ENCODE peak calls at places on chromosome 21, in six cellular contexts. One of them, this sample, is unnamed.

GRCh38 chr21:35011681-35012080 is 37.4 kb downstream of the RUNX1 start:
- DNase-seq in GM23338: no peak
- DNase-seq in breast epithelium: no peak
- DNase-seq in vagina: no peak
- DNase-seq in stomach: no peak
- DNase-seq in upper lobe of left lung: no peak
- DNase-seq in this sample: no peak

GRCh38 chr21:21163904-21164303 is 165.7 kb downstream of the NCAM2 start:
- DNase-seq in GM23338: peak; percentile 78
- DNase-seq in breast epithelium: peak; percentile 27
- DNase-seq in vagina: no peak
- DNase-seq in stomach: peak; percentile 26
- DNase-seq in upper lobe of left lung: no peak
- DNase-seq in this sample: peak; percentile 52

GRCh38 chr21:29661672-29662442 is 277.9 kb downstream of the GRIK1 start:
- DNase-seq in GM23338: no peak
- DNase-seq in breast epithelium: no peak
- DNase-seq in vagina: no peak
- DNase-seq in stomach: no peak
- DNase-seq in upper lobe of left lung: no peak
- DNase-seq in this sample: no peak

GRCh38 chr21:17708541-17709265 is 96.0 kb upstream of the BTG3 start:
- DNase-seq in GM23338: no peak
- DNase-seq in breast epithelium: no peak
- DNase-seq in vagina: no peak
- DNase-seq in stomach: no peak
- DNase-seq in upper lobe of left lung: no peak
- DNase-seq in this sample: no peak

GRCh38 chr21:35196128-35196527 is 147.0 kb upstream of the RUNX1 start:
- DNase-seq in GM23338: no peak
- DNase-seq in breast epithelium: no peak
- DNase-seq in vagina: no peak
- DNase-seq in stomach: no peak
- DNase-seq in upper lobe of left lung: no peak
- DNase-seq in this sample: no peak

GRCh38 chr21:15206514-15206913 is 141.7 kb upstream of the NRIP1 start:
- DNase-seq in GM23338: no peak
- DNase-seq in breast epithelium: no peak
- DNase-seq in vagina: no peak
- DNase-seq in stomach: no peak
- DNase-seq in upper lobe of left lung: no peak
- DNase-seq in this sample: no peak

GRCh38 chr21:42013338-42013737 is 3.2 kb upstream of the ZBTB21 start:
- DNase-seq in GM23338: no peak
- DNase-seq in breast epithelium: no peak
- DNase-seq in vagina: peak; percentile 52
- DNase-seq in stomach: no peak
- DNase-seq in upper lobe of left lung: no peak
- DNase-seq in this sample: no peak

GRCh38 chr21:15057290-15057689 is 7.5 kb downstream of the NRIP1 start:
- DNase-seq in GM23338: peak; percentile 47
- DNase-seq in breast epithelium: no peak
- DNase-seq in vagina: no peak
- DNase-seq in stomach: no peak
- DNase-seq in upper lobe of left lung: no peak
- DNase-seq in this sample: no peak

GRCh38 chr21:32909393-32909792 is 116.3 kb upstream of the OLIG2 start:
- DNase-seq in GM23338: no peak
- DNase-seq in breast epithelium: no peak
- DNase-seq in vagina: no peak
- DNase-seq in stomach: no peak
- DNase-seq in upper lobe of left lung: no peak
- DNase-seq in this sample: no peak

GRCh38 chr21:37267269-37268185 is at the start of gene VPS26C:
- DNase-seq in GM23338: peak; percentile 99
- DNase-seq in breast epithelium: peak; percentile 98
- DNase-seq in vagina: peak; percentile 99
- DNase-seq in stomach: peak; percentile 98
- DNase-seq in upper lobe of left lung: peak; percentile 98
- DNase-seq in this sample: peak; percentile 100

GRCh38 chr21:27796106-27796505 is 829.2 kb upstream of the ADAMTS5 start:
- DNase-seq in GM23338: peak; percentile 1
- DNase-seq in breast epithelium: no peak
- DNase-seq in vagina: no peak
- DNase-seq in stomach: no peak
- DNase-seq in upper lobe of left lung: no peak
- DNase-seq in this sample: no peak

GRCh38 chr21:35565204-35565611 is 495.1 kb downstream of the SETD4 start:
- DNase-seq in GM23338: no peak
- DNase-seq in breast epithelium: peak; percentile 39
- DNase-seq in vagina: no peak
- DNase-seq in stomach: peak; percentile 40
- DNase-seq in upper lobe of left lung: no peak
- DNase-seq in this sample: peak; percentile 8

GRCh38 chr21:32448803-32449594 is 36.5 kb downstream of the EVA1C start:
- DNase-seq in GM23338: no peak
- DNase-seq in breast epithelium: no peak
- DNase-seq in vagina: no peak
- DNase-seq in stomach: no peak
- DNase-seq in upper lobe of left lung: no peak
- DNase-seq in this sample: no peak

GRCh38 chr21:25561668-25562641 is 45.3 kb downstream of the MRPL39 start:
- DNase-seq in GM23338: peak; percentile 83
- DNase-seq in breast epithelium: no peak
- DNase-seq in vagina: no peak
- DNase-seq in stomach: peak; percentile 45
- DNase-seq in upper lobe of left lung: peak; percentile 90
- DNase-seq in this sample: peak; percentile 82

GRCh38 chr21:46559291-46559983 is 45.4 kb downstream of the S100B start:
- DNase-seq in GM23338: no peak
- DNase-seq in breast epithelium: no peak
- DNase-seq in vagina: no peak
- DNase-seq in stomach: peak; percentile 25
- DNase-seq in upper lobe of left lung: peak; percentile 59
- DNase-seq in this sample: peak; percentile 58

GRCh38 chr21:25103500-25104207 is 503.6 kb downstream of the MRPL39 start:
- DNase-seq in GM23338: no peak
- DNase-seq in breast epithelium: no peak
- DNase-seq in vagina: no peak
- DNase-seq in stomach: no peak
- DNase-seq in upper lobe of left lung: no peak
- DNase-seq in this sample: no peak

GRCh38 chr21:24259241-24259640 is 1348.0 kb downstream of the MRPL39 start:
- DNase-seq in GM23338: no peak
- DNase-seq in breast epithelium: no peak
- DNase-seq in vagina: no peak
- DNase-seq in stomach: no peak
- DNase-seq in upper lobe of left lung: no peak
- DNase-seq in this sample: no peak

GRCh38 chr21:42163511-42163863 is 55.5 kb upstream of the ABCG1 start:
- DNase-seq in GM23338: no peak
- DNase-seq in breast epithelium: no peak
- DNase-seq in vagina: no peak
- DNase-seq in stomach: no peak
- DNase-seq in upper lobe of left lung: no peak
- DNase-seq in this sample: no peak

GRCh38 chr21:35020446-35020845 is 28.7 kb downstream of the RUNX1 start:
- DNase-seq in GM23338: no peak
- DNase-seq in breast epithelium: no peak
- DNase-seq in vagina: peak; percentile 18
- DNase-seq in stomach: no peak
- DNase-seq in upper lobe of left lung: no peak
- DNase-seq in this sample: no peak

GRCh38 chr21:29749957-29750356 is 189.8 kb downstream of the GRIK1 start:
- DNase-seq in GM23338: no peak
- DNase-seq in breast epithelium: no peak
- DNase-seq in vagina: no peak
- DNase-seq in stomach: no peak
- DNase-seq in upper lobe of left lung: no peak
- DNase-seq in this sample: no peak

GRCh38 chr21:16084776-16085364 is 355.1 kb downstream of the USP25 start:
- DNase-seq in GM23338: no peak
- DNase-seq in breast epithelium: no peak
- DNase-seq in vagina: no peak
- DNase-seq in stomach: no peak
- DNase-seq in upper lobe of left lung: no peak
- DNase-seq in this sample: no peak

GRCh38 chr21:15732290-15732995 is 2.7 kb downstream of the USP25 start:
- DNase-seq in GM23338: no peak
- DNase-seq in breast epithelium: no peak
- DNase-seq in vagina: no peak
- DNase-seq in stomach: no peak
- DNase-seq in upper lobe of left lung: no peak
- DNase-seq in this sample: peak; percentile 72

GRCh38 chr21:46121286-46122221 is 23.6 kb downstream of the COL6A2 start:
- DNase-seq in GM23338: no peak
- DNase-seq in breast epithelium: no peak
- DNase-seq in vagina: no peak
- DNase-seq in stomach: peak; percentile 19
- DNase-seq in upper lobe of left lung: peak; percentile 64
- DNase-seq in this sample: no peak

GRCh38 chr21:15498455-15498854 is 231.3 kb upstream of the USP25 start:
- DNase-seq in GM23338: no peak
- DNase-seq in breast epithelium: no peak
- DNase-seq in vagina: no peak
- DNase-seq in stomach: no peak
- DNase-seq in upper lobe of left lung: no peak
- DNase-seq in this sample: no peak

GRCh38 chr21:25721987-25722386 is 12.7 kb downstream of the ATP5PF start:
- DNase-seq in GM23338: no peak
- DNase-seq in breast epithelium: no peak
- DNase-seq in vagina: no peak
- DNase-seq in stomach: no peak
- DNase-seq in upper lobe of left lung: no peak
- DNase-seq in this sample: no peak

GRCh38 chr21:42040411-42041180 is 30.4 kb upstream of the ZBTB21 start:
- DNase-seq in GM23338: no peak
- DNase-seq in breast epithelium: peak; percentile 48
- DNase-seq in vagina: no peak
- DNase-seq in stomach: no peak
- DNase-seq in upper lobe of left lung: no peak
- DNase-seq in this sample: peak; percentile 22

GRCh38 chr21:36479415-36480402 is at the start of gene CLDN14:
- DNase-seq in GM23338: no peak
- DNase-seq in breast epithelium: peak; percentile 33
- DNase-seq in vagina: no peak
- DNase-seq in stomach: peak; percentile 65
- DNase-seq in upper lobe of left lung: no peak
- DNase-seq in this sample: no peak

GRCh38 chr21:46065215-46065992 is 32.5 kb upstream of the COL6A2 start:
- DNase-seq in GM23338: no peak
- DNase-seq in breast epithelium: peak; percentile 60
- DNase-seq in vagina: peak; percentile 88
- DNase-seq in stomach: no peak
- DNase-seq in upper lobe of left lung: peak; percentile 82
- DNase-seq in this sample: no peak

GRCh38 chr21:31334648-31335121 is 9.4 kb downstream of the TIAM1 start:
- DNase-seq in GM23338: no peak
- DNase-seq in breast epithelium: no peak
- DNase-seq in vagina: no peak
- DNase-seq in stomach: peak; percentile 59
- DNase-seq in upper lobe of left lung: no peak
- DNase-seq in this sample: no peak

GRCh38 chr21:37413553-37414291 is 47.1 kb downstream of the DYRK1A start:
- DNase-seq in GM23338: no peak
- DNase-seq in breast epithelium: no peak
- DNase-seq in vagina: no peak
- DNase-seq in stomach: no peak
- DNase-seq in upper lobe of left lung: no peak
- DNase-seq in this sample: no peak

GRCh38 chr21:31566061-31566460 is 93.4 kb upstream of the SOD1 start:
- DNase-seq in GM23338: no peak
- DNase-seq in breast epithelium: no peak
- DNase-seq in vagina: no peak
- DNase-seq in stomach: no peak
- DNase-seq in upper lobe of left lung: no peak
- DNase-seq in this sample: no peak

GRCh38 chr21:33975548-33976081 is 60.0 kb upstream of the ATP5PO start:
- DNase-seq in GM23338: no peak
- DNase-seq in breast epithelium: no peak
- DNase-seq in vagina: peak; percentile 87
- DNase-seq in stomach: no peak
- DNase-seq in upper lobe of left lung: no peak
- DNase-seq in this sample: no peak
- H3K4me1 ChIP-seq in GM23338: peaks cover 34% of the 10 kb centered on the region
- H3K4me1 ChIP-seq in breast epithelium: no peaks in the 10 kb centered on the region
- H3K4me1 ChIP-seq in vagina: peaks cover 24% of the 10 kb centered on the region
- H3K4me1 ChIP-seq in stomach: peaks cover 26% of the 10 kb centered on the region
- H3K4me1 ChIP-seq in upper lobe of left lung: peaks cover 18% of the 10 kb centered on the region
- H3K4me1 ChIP-seq in this sample: peaks cover 13% of the 10 kb centered on the region

GRCh38 chr21:43352568-43353281 is 74.2 kb downstream of the SIK1 start:
- DNase-seq in GM23338: no peak
- DNase-seq in breast epithelium: no peak
- DNase-seq in vagina: no peak
- DNase-seq in stomach: no peak
- DNase-seq in upper lobe of left lung: no peak
- DNase-seq in this sample: peak; percentile 19
- TF ChIP-seq POLR2AphosphoS5 in GM23338: no peak
- TF ChIP-seq POLR2AphosphoS5 in breast epithelium: no peak
- TF ChIP-seq POLR2AphosphoS5 in vagina: no peak
- TF ChIP-seq POLR2AphosphoS5 in stomach: no peak
- TF ChIP-seq POLR2AphosphoS5 in upper lobe of left lung: no peak
- TF ChIP-seq POLR2AphosphoS5 in this sample: no peak

GRCh38 chr21:44895859-44896258 is 22.4 kb upstream of the PTTG1IP start:
- DNase-seq in GM23338: no peak
- DNase-seq in breast epithelium: no peak
- DNase-seq in vagina: no peak
- DNase-seq in stomach: no peak
- DNase-seq in upper lobe of left lung: peak; percentile 64
- DNase-seq in this sample: no peak

GRCh38 chr21:44898851-44899767 is 21.6 kb downstream of the ITGB2 start:
- DNase-seq in GM23338: no peak
- DNase-seq in breast epithelium: no peak
- DNase-seq in vagina: no peak
- DNase-seq in stomach: no peak
- DNase-seq in upper lobe of left lung: peak; percentile 72
- DNase-seq in this sample: no peak

GRCh38 chr21:44896561-44897286 is 23.2 kb upstream of the PTTG1IP start:
- DNase-seq in GM23338: no peak
- DNase-seq in breast epithelium: no peak
- DNase-seq in vagina: no peak
- DNase-seq in stomach: no peak
- DNase-seq in upper lobe of left lung: peak; percentile 72
- DNase-seq in this sample: no peak

GRCh38 chr21:44898011-44898493 is 22.6 kb downstream of the ITGB2 start:
- DNase-seq in GM23338: no peak
- DNase-seq in breast epithelium: no peak
- DNase-seq in vagina: no peak
- DNase-seq in stomach: no peak
- DNase-seq in upper lobe of left lung: peak; percentile 67
- DNase-seq in this sample: no peak

GRCh38 chr21:44897326-44898010 is 23.2 kb downstream of the ITGB2 start:
- DNase-seq in GM23338: no peak
- DNase-seq in breast epithelium: no peak
- DNase-seq in vagina: no peak
- DNase-seq in stomach: peak; percentile 43
- DNase-seq in upper lobe of left lung: no peak
- DNase-seq in this sample: no peak
- H3K4me1 ChIP-seq in GM23338: no peaks in the 10 kb centered on the region
- H3K4me1 ChIP-seq in breast epithelium: no peaks in the 10 kb centered on the region
- H3K4me1 ChIP-seq in vagina: no peaks in the 10 kb centered on the region
- H3K4me1 ChIP-seq in stomach: no peaks in the 10 kb centered on the region
- H3K4me1 ChIP-seq in upper lobe of left lung: peaks cover 2% of the 10 kb centered on the region
- H3K4me1 ChIP-seq in this sample: no peaks in the 10 kb centered on the region

GRCh38 chr21:39319251-39319756 is 5.9 kb upstream of the BRWD1 start:
- DNase-seq in GM23338: no peak
- DNase-seq in breast epithelium: no peak
- DNase-seq in vagina: no peak
- DNase-seq in stomach: no peak
- DNase-seq in upper lobe of left lung: no peak
- DNase-seq in this sample: no peak
- TF ChIP-seq POLR2AphosphoS5 in GM23338: no peak
- TF ChIP-seq POLR2AphosphoS5 in breast epithelium: no peak
- TF ChIP-seq POLR2AphosphoS5 in vagina: no peak
- TF ChIP-seq POLR2AphosphoS5 in stomach: no peak
- TF ChIP-seq POLR2AphosphoS5 in upper lobe of left lung: no peak
- TF ChIP-seq POLR2AphosphoS5 in this sample: no peak

This sample was measured in endothelial cell of umbilical vein.